ENCODE peak calls at places on chromosomes 12 and 14, in ten cellular contexts. One of them, this sample, is unnamed.

GRCh38 chr14:68541128-68541896 is 251.6 kb downstream of the ZFP36L1 start:
- DNase-seq in gastrocnemius medialis: no peak
- DNase-seq in transverse colon: no peak
- DNase-seq in A549: no peak
- DNase-seq in IMR-90: no peak
- DNase-seq in adrenal gland: no peak
- DNase-seq in ovary: no peak
- DNase-seq in Peyer's patch: no peak
- DNase-seq in lower leg skin: no peak
- DNase-seq in heart left ventricle: no peak
- DNase-seq in this sample: no peak

GRCh38 chr12:96510306-96510764 is 21.0 kb downstream of the CFAP54 start:
- DNase-seq in gastrocnemius medialis: no peak
- DNase-seq in transverse colon: no peak
- DNase-seq in A549: no peak
- DNase-seq in IMR-90: peak; percentile 45
- DNase-seq in adrenal gland: no peak
- DNase-seq in ovary: no peak
- DNase-seq in Peyer's patch: no peak
- DNase-seq in lower leg skin: no peak
- DNase-seq in heart left ventricle: no peak
- DNase-seq in this sample: no peak

GRCh38 chr12:92541024-92541423 is 161.8 kb upstream of the PLEKHG7 start:
- DNase-seq in gastrocnemius medialis: no peak
- DNase-seq in transverse colon: no peak
- DNase-seq in A549: no peak
- DNase-seq in IMR-90: no peak
- DNase-seq in adrenal gland: no peak
- DNase-seq in ovary: no peak
- DNase-seq in Peyer's patch: peak; percentile 52
- DNase-seq in lower leg skin: no peak
- DNase-seq in heart left ventricle: no peak
- DNase-seq in this sample: no peak

GRCh38 chr12:63882844-63883243 is 38.3 kb downstream of the SRGAP1 start:
- DNase-seq in gastrocnemius medialis: peak; percentile 37
- DNase-seq in transverse colon: no peak
- DNase-seq in A549: no peak
- DNase-seq in IMR-90: peak; percentile 59
- DNase-seq in adrenal gland: no peak
- DNase-seq in ovary: no peak
- DNase-seq in Peyer's patch: no peak
- DNase-seq in lower leg skin: no peak
- DNase-seq in heart left ventricle: peak; percentile 31
- DNase-seq in this sample: no peak

GRCh38 chr14:69048456-69048855 is 69.4 kb upstream of the ACTN1 start:
- DNase-seq in gastrocnemius medialis: no peak
- DNase-seq in transverse colon: peak; percentile 52
- DNase-seq in A549: no peak
- DNase-seq in IMR-90: no peak
- DNase-seq in adrenal gland: peak; percentile 62
- DNase-seq in ovary: no peak
- DNase-seq in Peyer's patch: no peak
- DNase-seq in lower leg skin: no peak
- DNase-seq in heart left ventricle: no peak
- DNase-seq in this sample: peak; percentile 72

GRCh38 chr12:120708646-120709045 is 1.6 kb upstream of the UNC119B start:
- DNase-seq in gastrocnemius medialis: no peak
- DNase-seq in transverse colon: no peak
- DNase-seq in A549: no peak
- DNase-seq in IMR-90: no peak
- DNase-seq in adrenal gland: no peak
- DNase-seq in ovary: no peak
- DNase-seq in Peyer's patch: no peak
- DNase-seq in lower leg skin: no peak
- DNase-seq in heart left ventricle: no peak
- DNase-seq in this sample: no peak

GRCh38 chr14:104531421-104532190 is 48.0 kb upstream of the C14orf180 start:
- DNase-seq in gastrocnemius medialis: no peak
- DNase-seq in transverse colon: no peak
- DNase-seq in A549: no peak
- DNase-seq in IMR-90: no peak
- DNase-seq in adrenal gland: no peak
- DNase-seq in ovary: no peak
- DNase-seq in Peyer's patch: no peak
- DNase-seq in lower leg skin: no peak
- DNase-seq in heart left ventricle: no peak
- DNase-seq in this sample: no peak

GRCh38 chr12:105538880-105539279 is 208.4 kb downstream of the C12orf75 start:
- DNase-seq in gastrocnemius medialis: no peak
- DNase-seq in transverse colon: no peak
- DNase-seq in A549: no peak
- DNase-seq in IMR-90: peak; percentile 86
- DNase-seq in adrenal gland: no peak
- DNase-seq in ovary: no peak
- DNase-seq in Peyer's patch: no peak
- DNase-seq in lower leg skin: no peak
- DNase-seq in heart left ventricle: no peak
- DNase-seq in this sample: no peak

DNA sequence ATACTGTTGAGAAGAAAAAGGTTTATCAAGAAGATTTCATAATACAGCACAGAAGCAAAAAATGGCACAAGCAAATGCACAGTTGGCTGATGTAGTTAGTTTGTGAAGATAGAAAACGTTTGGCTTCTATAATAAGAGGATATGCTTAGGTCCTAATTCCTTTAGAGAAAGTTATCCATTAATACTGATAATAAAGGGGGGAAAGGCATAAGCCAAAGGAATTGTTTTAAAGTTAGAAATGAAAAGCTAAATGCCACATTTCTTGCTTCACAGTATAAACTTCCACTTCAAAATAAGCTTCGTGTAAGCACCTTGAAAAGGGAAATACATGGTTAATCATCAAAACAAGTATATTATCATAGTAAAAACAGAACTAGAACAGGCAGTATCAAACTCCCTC is 12.4 kb downstream of the LMO3 start:
- DNase-seq in gastrocnemius medialis: no peak
- DNase-seq in transverse colon: no peak
- DNase-seq in A549: no peak
- DNase-seq in IMR-90: no peak
- DNase-seq in adrenal gland: no peak
- DNase-seq in ovary: no peak
- DNase-seq in Peyer's patch: no peak
- DNase-seq in lower leg skin: no peak
- DNase-seq in heart left ventricle: no peak
- DNase-seq in this sample: no peak
- TF ChIP-seq POLR2A in gastrocnemius medialis: no peak
- TF ChIP-seq POLR2A in transverse colon: no peak
- TF ChIP-seq POLR2A in A549: no peak
- TF ChIP-seq POLR2A in IMR-90: no peak
- TF ChIP-seq POLR2A in adrenal gland: no peak
- TF ChIP-seq POLR2A in ovary: no peak
- TF ChIP-seq POLR2A in Peyer's patch: no peak
- TF ChIP-seq POLR2A in lower leg skin: no peak
- TF ChIP-seq POLR2A in heart left ventricle: no peak
- TF ChIP-seq POLR2A in this sample: no peak

GRCh38 chr12:112297188-112297587 is 85.0 kb downstream of the HECTD4 start:
- DNase-seq in gastrocnemius medialis: no peak
- DNase-seq in transverse colon: no peak
- DNase-seq in A549: no peak
- DNase-seq in IMR-90: no peak
- DNase-seq in adrenal gland: no peak
- DNase-seq in ovary: no peak
- DNase-seq in Peyer's patch: no peak
- DNase-seq in lower leg skin: no peak
- DNase-seq in heart left ventricle: no peak
- DNase-seq in this sample: no peak

GRCh38 chr12:112299704-112300103 is 82.5 kb downstream of the HECTD4 start:
- DNase-seq in gastrocnemius medialis: no peak
- DNase-seq in transverse colon: no peak
- DNase-seq in A549: no peak
- DNase-seq in IMR-90: no peak
- DNase-seq in adrenal gland: no peak
- DNase-seq in ovary: no peak
- DNase-seq in Peyer's patch: no peak
- DNase-seq in lower leg skin: no peak
- DNase-seq in heart left ventricle: no peak
- DNase-seq in this sample: no peak

GRCh38 chr12:112296183-112296582 is 86.0 kb downstream of the HECTD4 start:
- DNase-seq in gastrocnemius medialis: no peak
- DNase-seq in transverse colon: no peak
- DNase-seq in A549: no peak
- DNase-seq in IMR-90: no peak
- DNase-seq in adrenal gland: no peak
- DNase-seq in ovary: no peak
- DNase-seq in Peyer's patch: no peak
- DNase-seq in lower leg skin: no peak
- DNase-seq in heart left ventricle: no peak
- DNase-seq in this sample: no peak

DNA sequence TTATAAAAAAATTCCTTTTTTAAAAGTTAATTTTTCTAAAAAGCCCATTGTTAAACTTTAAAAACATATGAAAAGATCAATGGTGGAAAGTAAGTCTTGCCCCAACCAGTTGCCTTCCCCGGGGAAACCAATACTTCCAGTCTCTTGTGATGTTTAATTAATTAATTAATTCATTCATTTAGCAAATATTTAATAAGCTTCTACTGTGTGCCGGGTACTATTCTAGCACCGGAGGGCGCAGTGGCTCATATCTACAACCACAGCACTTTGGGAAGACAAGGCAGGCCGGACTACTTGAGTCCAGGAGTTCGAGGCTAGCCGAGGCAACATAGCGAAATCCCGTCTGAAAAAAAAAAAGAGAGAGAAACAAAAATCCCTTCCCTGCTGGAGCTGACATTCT is 87.4 kb downstream of the HECTD4 start:
- DNase-seq in gastrocnemius medialis: no peak
- DNase-seq in transverse colon: no peak
- DNase-seq in A549: no peak
- DNase-seq in IMR-90: peak; percentile 51
- DNase-seq in adrenal gland: no peak
- DNase-seq in ovary: no peak
- DNase-seq in Peyer's patch: no peak
- DNase-seq in lower leg skin: no peak
- DNase-seq in heart left ventricle: no peak
- DNase-seq in this sample: no peak
- TF ChIP-seq CTCF in gastrocnemius medialis: no peak
- TF ChIP-seq CTCF in transverse colon: no peak
- TF ChIP-seq CTCF in A549: no peak
- TF ChIP-seq CTCF in IMR-90: peak; percentile 43
- TF ChIP-seq CTCF in adrenal gland: no peak
- TF ChIP-seq CTCF in ovary: no peak
- TF ChIP-seq CTCF in Peyer's patch: no peak
- TF ChIP-seq CTCF in lower leg skin: no peak
- TF ChIP-seq CTCF in heart left ventricle: no peak
- TF ChIP-seq CTCF in this sample: no peak

GRCh38 chr12:71787574-71787973 is 32.9 kb downstream of the RAB21 start:
- DNase-seq in gastrocnemius medialis: no peak
- DNase-seq in transverse colon: no peak
- DNase-seq in A549: no peak
- DNase-seq in IMR-90: no peak
- DNase-seq in adrenal gland: no peak
- DNase-seq in ovary: no peak
- DNase-seq in Peyer's patch: no peak
- DNase-seq in lower leg skin: no peak
- DNase-seq in heart left ventricle: no peak
- DNase-seq in this sample: no peak
- TF ChIP-seq POLR2A in gastrocnemius medialis: no peak
- TF ChIP-seq POLR2A in transverse colon: no peak
- TF ChIP-seq POLR2A in A549: no peak
- TF ChIP-seq POLR2A in IMR-90: no peak
- TF ChIP-seq POLR2A in adrenal gland: no peak
- TF ChIP-seq POLR2A in ovary: no peak
- TF ChIP-seq POLR2A in Peyer's patch: no peak
- TF ChIP-seq POLR2A in lower leg skin: no peak
- TF ChIP-seq POLR2A in heart left ventricle: no peak
- TF ChIP-seq POLR2A in this sample: no peak

GRCh38 chr14:54427914-54428313 is 13.3 kb downstream of the CNIH1 start:
- DNase-seq in gastrocnemius medialis: no peak
- DNase-seq in transverse colon: no peak
- DNase-seq in A549: no peak
- DNase-seq in IMR-90: no peak
- DNase-seq in adrenal gland: no peak
- DNase-seq in ovary: no peak
- DNase-seq in Peyer's patch: no peak
- DNase-seq in lower leg skin: no peak
- DNase-seq in heart left ventricle: no peak
- DNase-seq in this sample: no peak
- TF ChIP-seq CTCF in gastrocnemius medialis: no peak
- TF ChIP-seq CTCF in transverse colon: no peak
- TF ChIP-seq CTCF in A549: no peak
- TF ChIP-seq CTCF in IMR-90: no peak
- TF ChIP-seq CTCF in adrenal gland: no peak
- TF ChIP-seq CTCF in ovary: no peak
- TF ChIP-seq CTCF in Peyer's patch: no peak
- TF ChIP-seq CTCF in lower leg skin: no peak
- TF ChIP-seq CTCF in heart left ventricle: no peak
- TF ChIP-seq CTCF in this sample: no peak

GRCh38 chr12:7934153-7934552 is 1.8 kb downstream of the SLC2A3 start:
- DNase-seq in gastrocnemius medialis: no peak
- DNase-seq in transverse colon: no peak
- DNase-seq in A549: no peak
- DNase-seq in IMR-90: no peak
- DNase-seq in adrenal gland: no peak
- DNase-seq in ovary: no peak
- DNase-seq in Peyer's patch: peak; percentile 27
- DNase-seq in lower leg skin: no peak
- DNase-seq in heart left ventricle: no peak
- DNase-seq in this sample: no peak
- TF ChIP-seq POLR2A in gastrocnemius medialis: no peak
- TF ChIP-seq POLR2A in transverse colon: no peak
- TF ChIP-seq POLR2A in A549: no peak
- TF ChIP-seq POLR2A in IMR-90: no peak
- TF ChIP-seq POLR2A in adrenal gland: no peak
- TF ChIP-seq POLR2A in ovary: no peak
- TF ChIP-seq POLR2A in Peyer's patch: no peak
- TF ChIP-seq POLR2A in lower leg skin: no peak
- TF ChIP-seq POLR2A in heart left ventricle: no peak
- TF ChIP-seq POLR2A in this sample: no peak

GRCh38 chr12:27424631-27425230 is 21.8 kb upstream of the SMCO2 start:
- DNase-seq in gastrocnemius medialis: no peak
- DNase-seq in transverse colon: no peak
- DNase-seq in A549: peak; percentile 37
- DNase-seq in IMR-90: peak; percentile 58
- DNase-seq in adrenal gland: peak; percentile 31
- DNase-seq in ovary: peak; percentile 25
- DNase-seq in Peyer's patch: no peak
- DNase-seq in lower leg skin: no peak
- DNase-seq in heart left ventricle: no peak
- DNase-seq in this sample: no peak
- TF ChIP-seq CTCF in gastrocnemius medialis: no peak
- TF ChIP-seq CTCF in transverse colon: peak; percentile 45
- TF ChIP-seq CTCF in A549: peak; percentile 58
- TF ChIP-seq CTCF in IMR-90: peak; percentile 50
- TF ChIP-seq CTCF in adrenal gland: peak; percentile 66
- TF ChIP-seq CTCF in ovary: peak; percentile 53
- TF ChIP-seq CTCF in Peyer's patch: peak; percentile 51
- TF ChIP-seq CTCF in lower leg skin: no peak
- TF ChIP-seq CTCF in heart left ventricle: peak; percentile 46
- TF ChIP-seq CTCF in this sample: no peak